ENCODE peak calls at places on chromosomes 11 and 22, in nine cellular contexts. D is CD8-positive, alpha-beta memory T cell; Z is CD8-positive, alpha-beta T cell; A is transverse colon; S is CD4-positive, alpha-beta memory T cell; R is A549; T is tibial artery; N is psoas muscle; X is DND-41. P is an unnamed sample. For H3K4me1, the result is how much of the 10 kb centered on the place peaks cover.

GRCh38 chr22:38074181-38075104 is 9.5 kb downstream of the SLC16A8 start:
- DNase-seq in D (no peak), Z (no peak), A (no peak), S (no peak), R (no peak), T (no peak), N (peak), X (no peak), P (no peak)

GRCh38 chr11:47998733-47999359 is 18.5 kb downstream of the PTPRJ start:
- DNase-seq in D (no peak), Z (no peak), A (peak), S (no peak), R (peak), T (peak), N (no peak), X (no peak), P (no peak)

GRCh38 chr11:13189561-13190435 is 87.8 kb upstream of the BMAL1 start:
- DNase-seq in D (no peak), Z (no peak), A (no peak), S (no peak), R (no peak), T (no peak), N (no peak), X (no peak), P (no peak)

GRCh38 chr11:119344291-119345010 is 2.1 kb downstream of the MFRP start:
- DNase-seq in D (no peak), Z (no peak), A (no peak), S (no peak), R (no peak), T (peak), N (no peak), X (no peak), P (no peak)

GRCh38 chr11:1150095-1150494 is 7.7 kb upstream of the MUC5AC start:
- DNase-seq in D (no peak), Z (no peak), A (no peak), S (no peak), R (no peak), T (peak), N (no peak), X (no peak), P (no peak)

GRCh38 chr11:17864478-17864941 is 129.9 kb downstream of the KCNC1 start:
- DNase-seq in D (no peak), Z (no peak), A (peak), S (no peak), R (peak), T (no peak), N (no peak), X (no peak), P (peak)

GRCh38 chr11:130915556-130916237 is 582 bp downstream of the SNX19 start:
- DNase-seq in D (no peak), Z (no peak), A (no peak), S (peak), R (no peak), T (no peak), N (no peak), X (no peak), P (no peak)

GRCh38 chr11:69892237-69892985 is 73.2 kb upstream of the FGF3 start:
- DNase-seq in D (no peak), Z (no peak), A (no peak), S (no peak), R (peak), T (no peak), N (peak), X (no peak), P (no peak)

GRCh38 chr22:17366830-17367229 is 2.4 kb upstream of the CECR2 start:
- DNase-seq in D (no peak), Z (peak), A (peak), S (no peak), R (peak), T (no peak), N (peak), X (peak), P (no peak)

GRCh38 chr11:18394928-18395734 is 768 bp downstream of the LDHA start:
- DNase-seq in D (no peak), Z (no peak), A (peak), S (no peak), R (peak), T (no peak), N (no peak), X (peak), P (no peak)

GRCh38 chr11:119684361-119685072 is 44.5 kb downstream of the NECTIN1 start:
- DNase-seq in D (no peak), Z (no peak), A (no peak), S (no peak), R (peak), T (no peak), N (no peak), X (no peak), P (no peak)

GRCh38 chr11:117907276-117908110 is 21.7 kb downstream of the TMPRSS13 start:
- DNase-seq in D (peak), Z (no peak), A (peak), S (peak), R (peak), T (peak), N (peak), X (peak), P (peak)

GRCh38 chr11:111429066-111429506 is 50.0 kb upstream of the POU2AF1 start:
- DNase-seq in D (no peak), Z (no peak), A (peak), S (peak), R (peak), T (peak), N (peak), X (peak), P (peak)

GRCh38 chr11:129828301-129828836 is 12.7 kb downstream of the TMEM45B start:
- DNase-seq in D (no peak), Z (no peak), A (no peak), S (no peak), R (no peak), T (no peak), N (no peak), X (no peak), P (no peak)

GRCh38 chr11:102914238-102915043 is 39.7 kb upstream of the MMP12 start:
- DNase-seq in D (no peak), Z (no peak), A (peak), S (no peak), R (peak), T (no peak), N (no peak), X (no peak), P (no peak)

GRCh38 chr11:76823481-76824028 is 37.2 kb upstream of the ACER3 start:
- DNase-seq in D (no peak), Z (no peak), A (no peak), S (no peak), R (peak), T (no peak), N (no peak), X (no peak), P (no peak)

GRCh38 chr11:86571273-86571948 is 101.0 kb downstream of the ME3 start:
- DNase-seq in D (no peak), Z (no peak), A (peak), S (no peak), R (peak), T (no peak), N (no peak), X (no peak), P (no peak)

GRCh38 chr11:68527585-68527984 is 67.0 kb downstream of the PPP6R3 start:
- DNase-seq in D (no peak), Z (no peak), A (no peak), S (no peak), R (no peak), T (no peak), N (no peak), X (no peak), P (no peak)

GRCh38 chr22:28435271-28435825 is 244.3 kb downstream of the TTC28 start:
- DNase-seq in D (no peak), Z (no peak), A (peak), S (no peak), R (no peak), T (no peak), N (peak), X (no peak), P (no peak)

GRCh38 chr11:34560511-34560910 is 46.9 kb upstream of the ELF5 start:
- DNase-seq in D (no peak), Z (no peak), A (no peak), S (no peak), R (no peak), T (no peak), N (no peak), X (no peak), P (no peak)

GRCh38 chr22:23223566-23224317 is 43.4 kb downstream of the BCR start:
- DNase-seq in D (no peak), Z (no peak), A (peak), S (no peak), R (no peak), T (no peak), N (no peak), X (no peak), P (no peak)

GRCh38 chr11:126857860-126858808 is 142.4 kb downstream of the KIRREL3 start:
- DNase-seq in D (no peak), Z (no peak), A (no peak), S (no peak), R (peak), T (no peak), N (no peak), X (peak), P (no peak)

GRCh38 chr11:69013009-69013951 is at the start of gene MRGPRF:
- DNase-seq in D (no peak), Z (no peak), A (peak), S (no peak), R (peak), T (peak), N (peak), X (no peak), P (no peak)

GRCh38 chr11:16607675-16608644 is 130.5 kb upstream of the C11orf58 start:
- DNase-seq in D (no peak), Z (no peak), A (peak), S (no peak), R (no peak), T (peak), N (peak), X (no peak), P (no peak)

GRCh38 chr11:11498195-11498594 is 123.6 kb downstream of the GALNT18 start:
- DNase-seq in D (no peak), Z (no peak), A (no peak), S (no peak), R (no peak), T (no peak), N (no peak), X (no peak), P (no peak)

GRCh38 chr22:21948390-21948789 is 4.3 kb downstream of the PPM1F start:
- DNase-seq in D (no peak), Z (no peak), A (no peak), S (no peak), R (no peak), T (no peak), N (no peak), X (no peak), P (no peak)
- H3K4me1 ChIP-seq in D (under half), Z (under half), A (under half), S (under half), R (under half), T (under half), N (under half), X (under half), P (under half)

DNA sequence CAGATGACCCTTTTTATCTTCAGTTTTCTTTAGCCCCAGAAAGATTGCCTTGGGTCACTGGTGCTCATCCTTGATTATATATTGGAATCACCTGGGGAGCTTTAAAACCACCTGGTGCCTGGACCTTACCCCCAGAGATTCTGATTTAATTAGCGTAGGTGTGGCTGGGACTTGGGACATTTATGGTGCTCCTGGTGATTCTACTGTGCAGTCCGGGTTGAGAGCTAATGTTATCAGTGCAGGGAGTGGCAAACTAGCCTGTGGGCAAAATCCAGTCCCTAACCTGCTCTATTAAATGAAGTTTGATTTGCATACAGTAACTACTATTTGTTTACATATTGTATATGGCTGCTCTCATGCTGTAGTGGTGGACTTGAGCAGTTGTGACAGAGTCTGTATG is 134.0 kb upstream of the SORL1-AS1 start:
- DNase-seq in D (no peak), Z (no peak), A (peak), S (no peak), R (no peak), T (no peak), N (no peak), X (no peak), P (no peak)
- H3K4me1 ChIP-seq in D (under half), Z (under half), A (under half), S (under half), R (under half), T (under half), N (under half), X (under half), P (under half)

GRCh38 chr11:44868021-44868420 is 82.7 kb downstream of the TP53I11 start:
- DNase-seq in D (no peak), Z (no peak), A (no peak), S (no peak), R (no peak), T (no peak), N (no peak), X (no peak), P (no peak)

GRCh38 chr11:44868455-44869421 is 81.9 kb downstream of the TP53I11 start:
- DNase-seq in D (no peak), Z (no peak), A (no peak), S (no peak), R (no peak), T (no peak), N (no peak), X (no peak), P (no peak)

GRCh38 chr11:44872556-44872955 is 78.1 kb downstream of the TP53I11 start:
- DNase-seq in D (no peak), Z (no peak), A (no peak), S (no peak), R (no peak), T (no peak), N (no peak), X (no peak), P (no peak)

GRCh38 chr11:44870615-44871176 is 80.0 kb downstream of the TP53I11 start:
- DNase-seq in D (no peak), Z (no peak), A (no peak), S (no peak), R (no peak), T (no peak), N (no peak), X (no peak), P (no peak)

GRCh38 chr11:44870142-44870541 is 80.5 kb downstream of the TP53I11 start:
- DNase-seq in D (no peak), Z (no peak), A (no peak), S (no peak), R (no peak), T (no peak), N (no peak), X (no peak), P (no peak)
- H3K4me1 ChIP-seq in D (under half), Z (under half), A (under half), S (under half), R (under half), T (under half), N (under half), X (under half), P (under half)

GRCh38 chr22:41838842-41839618 is 6.1 kb downstream of the SREBF2 start:
- DNase-seq in D (no peak), Z (no peak), A (no peak), S (no peak), R (no peak), T (no peak), N (no peak), X (no peak), P (no peak)
- H3K4me1 ChIP-seq in D (under half), Z (under half), A (half or more), S (half or more), R (half or more), T (under half), N (under half), X (half or more), P (under half)

GRCh38 chr22:49355206-49355920 is 472.3 kb downstream of the BRD1 start:
- DNase-seq in D (no peak), Z (no peak), A (no peak), S (no peak), R (no peak), T (no peak), N (no peak), X (no peak), P (no peak)
- H3K4me1 ChIP-seq in D (under half), Z (under half), A (under half), S (under half), R (under half), T (under half), N (under half), X (under half), P (under half)

DNA sequence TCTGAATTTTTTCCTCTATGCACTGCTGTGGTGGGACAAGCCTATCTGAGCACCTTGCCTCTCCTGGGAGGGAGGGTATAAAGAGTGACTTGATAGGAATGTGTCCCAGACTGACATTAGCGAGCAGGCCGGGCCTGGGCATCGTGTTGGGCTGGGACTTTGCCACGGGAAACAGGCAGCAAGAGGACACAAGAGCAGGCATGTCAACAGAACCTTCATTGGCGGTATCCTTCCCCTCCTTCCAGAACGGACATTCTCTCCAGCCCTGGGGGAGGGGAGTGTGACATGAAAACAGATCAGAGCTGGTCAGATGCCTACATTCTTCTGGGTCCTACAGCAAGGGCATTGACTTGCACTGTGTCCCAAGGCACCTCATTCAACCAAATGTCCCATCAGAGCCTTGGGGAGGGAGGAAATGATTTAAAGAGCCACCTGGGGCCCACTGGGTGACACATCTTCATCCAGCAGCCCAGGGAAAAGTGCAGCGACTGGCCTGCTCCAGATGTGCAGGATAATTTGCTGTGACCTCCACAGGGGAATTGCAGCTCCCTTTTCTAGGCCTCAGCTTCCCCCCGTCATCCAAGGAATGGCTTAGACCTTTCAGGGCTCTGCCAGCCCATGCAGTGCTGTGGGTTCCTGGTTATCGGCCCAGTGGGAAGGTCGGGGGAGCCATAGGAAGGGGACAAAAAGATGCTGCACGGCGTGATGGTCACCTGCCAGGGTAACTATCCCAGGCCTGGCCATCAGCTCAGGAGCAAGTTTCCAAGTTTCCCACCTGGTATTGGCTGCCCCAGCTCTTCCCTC is 21.8 kb upstream of the UVRAG start:
- DNase-seq in D (no peak), Z (no peak), A (no peak), S (no peak), R (no peak), T (no peak), N (no peak), X (no peak), P (no peak)
- H3K4me1 ChIP-seq in D (under half), Z (under half), A (under half), S (under half), R (under half), T (under half), N (under half), X (under half), P (under half)